ENCODE peak calls at places on chromosomes 2 and 18, in ten cellular contexts. One of them, this sample, is unnamed.
A peak's percentile ranks its signal among the peaks of the same experiment; 100 is the strongest.

GRCh38 chr2:71531522-71532047 is 78.2 kb downstream of the DYSF start:
- DNase-seq in activated T-cell treated with anti-CD3 and anti-CD28 coated beads, Interleukin-2, amount 50 U/mL, for 72 hours: no peak
- DNase-seq in OCI-LY7: no peak
- DNase-seq in stimulated activated naive CD8-positive, alpha-beta T cell treated with anti-CD3 and anti-CD28 coated beads, Interleukin-15, Interleukin-2, amounts not matched to agents 100 U/mL and 50 U/mL, for 24 hours: no peak
- DNase-seq in nucleus accumbens: no peak
- DNase-seq in HCT116: peak; percentile 67
- DNase-seq in cardiac fibroblast: peak; percentile 9
- DNase-seq in A172: peak; percentile 35
- DNase-seq in left cardiac atrium: no peak
- DNase-seq in D341Med: no peak
- DNase-seq in this sample: no peak

GRCh38 chr2:55862269-55862668 is 61.3 kb downstream of the EFEMP1 start:
- DNase-seq in activated T-cell treated with anti-CD3 and anti-CD28 coated beads, Interleukin-2, amount 50 U/mL, for 72 hours: no peak
- DNase-seq in OCI-LY7: no peak
- DNase-seq in stimulated activated naive CD8-positive, alpha-beta T cell treated with anti-CD3 and anti-CD28 coated beads, Interleukin-15, Interleukin-2, amounts not matched to agents 100 U/mL and 50 U/mL, for 24 hours: no peak
- DNase-seq in nucleus accumbens: no peak
- DNase-seq in HCT116: no peak
- DNase-seq in cardiac fibroblast: peak; percentile 99
- DNase-seq in A172: peak; percentile 51
- DNase-seq in left cardiac atrium: peak; percentile 52
- DNase-seq in D341Med: no peak
- DNase-seq in this sample: no peak

GRCh38 chr2:227462972-227463931 is 8.7 kb upstream of the AGFG1 start:
- DNase-seq in activated T-cell treated with anti-CD3 and anti-CD28 coated beads, Interleukin-2, amount 50 U/mL, for 72 hours: peak; percentile 57
- DNase-seq in OCI-LY7: no peak
- DNase-seq in stimulated activated naive CD8-positive, alpha-beta T cell treated with anti-CD3 and anti-CD28 coated beads, Interleukin-15, Interleukin-2, amounts not matched to agents 100 U/mL and 50 U/mL, for 24 hours: peak; percentile 38
- DNase-seq in nucleus accumbens: no peak
- DNase-seq in HCT116: no peak
- DNase-seq in cardiac fibroblast: no peak
- DNase-seq in A172: no peak
- DNase-seq in left cardiac atrium: no peak
- DNase-seq in D341Med: no peak
- DNase-seq in this sample: no peak

GRCh38 chr2:36371070-36371962 is 15.7 kb downstream of the CRIM1 start:
- DNase-seq in activated T-cell treated with anti-CD3 and anti-CD28 coated beads, Interleukin-2, amount 50 U/mL, for 72 hours: no peak
- DNase-seq in OCI-LY7: no peak
- DNase-seq in stimulated activated naive CD8-positive, alpha-beta T cell treated with anti-CD3 and anti-CD28 coated beads, Interleukin-15, Interleukin-2, amounts not matched to agents 100 U/mL and 50 U/mL, for 24 hours: no peak
- DNase-seq in nucleus accumbens: no peak
- DNase-seq in HCT116: no peak
- DNase-seq in cardiac fibroblast: peak; percentile 69
- DNase-seq in A172: peak; percentile 71
- DNase-seq in left cardiac atrium: no peak
- DNase-seq in D341Med: no peak
- DNase-seq in this sample: no peak

GRCh38 chr2:145460151-145460550 is 940.2 kb upstream of the ZEB2 start:
- DNase-seq in activated T-cell treated with anti-CD3 and anti-CD28 coated beads, Interleukin-2, amount 50 U/mL, for 72 hours: no peak
- DNase-seq in OCI-LY7: no peak
- DNase-seq in stimulated activated naive CD8-positive, alpha-beta T cell treated with anti-CD3 and anti-CD28 coated beads, Interleukin-15, Interleukin-2, amounts not matched to agents 100 U/mL and 50 U/mL, for 24 hours: no peak
- DNase-seq in nucleus accumbens: no peak
- DNase-seq in HCT116: no peak
- DNase-seq in cardiac fibroblast: peak; percentile 2
- DNase-seq in A172: no peak
- DNase-seq in left cardiac atrium: no peak
- DNase-seq in D341Med: no peak
- DNase-seq in this sample: no peak

GRCh38 chr2:203035879-203036470 is 21.3 kb downstream of the NBEAL1 start:
- DNase-seq in activated T-cell treated with anti-CD3 and anti-CD28 coated beads, Interleukin-2, amount 50 U/mL, for 72 hours: no peak
- DNase-seq in OCI-LY7: no peak
- DNase-seq in stimulated activated naive CD8-positive, alpha-beta T cell treated with anti-CD3 and anti-CD28 coated beads, Interleukin-15, Interleukin-2, amounts not matched to agents 100 U/mL and 50 U/mL, for 24 hours: no peak
- DNase-seq in nucleus accumbens: no peak
- DNase-seq in HCT116: no peak
- DNase-seq in cardiac fibroblast: no peak
- DNase-seq in A172: no peak
- DNase-seq in left cardiac atrium: no peak
- DNase-seq in D341Med: no peak
- DNase-seq in this sample: no peak

GRCh38 chr2:130154773-130155765 is 10.2 kb upstream of the CCDC74B start:
- DNase-seq in activated T-cell treated with anti-CD3 and anti-CD28 coated beads, Interleukin-2, amount 50 U/mL, for 72 hours: no peak
- DNase-seq in OCI-LY7: no peak
- DNase-seq in stimulated activated naive CD8-positive, alpha-beta T cell treated with anti-CD3 and anti-CD28 coated beads, Interleukin-15, Interleukin-2, amounts not matched to agents 100 U/mL and 50 U/mL, for 24 hours: no peak
- DNase-seq in nucleus accumbens: no peak
- DNase-seq in HCT116: no peak
- DNase-seq in cardiac fibroblast: no peak
- DNase-seq in A172: no peak
- DNase-seq in left cardiac atrium: peak; percentile 7
- DNase-seq in D341Med: no peak
- DNase-seq in this sample: no peak

GRCh38 chr2:128522829-128523228 is 204.2 kb upstream of the HS6ST1 start:
- DNase-seq in activated T-cell treated with anti-CD3 and anti-CD28 coated beads, Interleukin-2, amount 50 U/mL, for 72 hours: no peak
- DNase-seq in OCI-LY7: no peak
- DNase-seq in stimulated activated naive CD8-positive, alpha-beta T cell treated with anti-CD3 and anti-CD28 coated beads, Interleukin-15, Interleukin-2, amounts not matched to agents 100 U/mL and 50 U/mL, for 24 hours: no peak
- DNase-seq in nucleus accumbens: no peak
- DNase-seq in HCT116: no peak
- DNase-seq in cardiac fibroblast: no peak
- DNase-seq in A172: no peak
- DNase-seq in left cardiac atrium: no peak
- DNase-seq in D341Med: peak; percentile 2
- DNase-seq in this sample: no peak

GRCh38 chr2:14641116-14641515 is 8.6 kb downstream of the LRATD1 start:
- DNase-seq in activated T-cell treated with anti-CD3 and anti-CD28 coated beads, Interleukin-2, amount 50 U/mL, for 72 hours: no peak
- DNase-seq in OCI-LY7: no peak
- DNase-seq in stimulated activated naive CD8-positive, alpha-beta T cell treated with anti-CD3 and anti-CD28 coated beads, Interleukin-15, Interleukin-2, amounts not matched to agents 100 U/mL and 50 U/mL, for 24 hours: no peak
- DNase-seq in nucleus accumbens: no peak
- DNase-seq in HCT116: no peak
- DNase-seq in cardiac fibroblast: no peak
- DNase-seq in A172: no peak
- DNase-seq in left cardiac atrium: no peak
- DNase-seq in D341Med: no peak
- DNase-seq in this sample: no peak

GRCh38 chr18:59675346-59675745 is 21.9 kb downstream of the CCBE1 start:
- DNase-seq in activated T-cell treated with anti-CD3 and anti-CD28 coated beads, Interleukin-2, amount 50 U/mL, for 72 hours: no peak
- DNase-seq in OCI-LY7: no peak
- DNase-seq in stimulated activated naive CD8-positive, alpha-beta T cell treated with anti-CD3 and anti-CD28 coated beads, Interleukin-15, Interleukin-2, amounts not matched to agents 100 U/mL and 50 U/mL, for 24 hours: no peak
- DNase-seq in nucleus accumbens: no peak
- DNase-seq in HCT116: no peak
- DNase-seq in cardiac fibroblast: no peak
- DNase-seq in A172: no peak
- DNase-seq in left cardiac atrium: no peak
- DNase-seq in D341Med: no peak
- DNase-seq in this sample: no peak

GRCh38 chr2:11500702-11501303 is 33.0 kb upstream of the GREB1 start:
- DNase-seq in activated T-cell treated with anti-CD3 and anti-CD28 coated beads, Interleukin-2, amount 50 U/mL, for 72 hours: no peak
- DNase-seq in OCI-LY7: no peak
- DNase-seq in stimulated activated naive CD8-positive, alpha-beta T cell treated with anti-CD3 and anti-CD28 coated beads, Interleukin-15, Interleukin-2, amounts not matched to agents 100 U/mL and 50 U/mL, for 24 hours: no peak
- DNase-seq in nucleus accumbens: no peak
- DNase-seq in HCT116: no peak
- DNase-seq in cardiac fibroblast: no peak
- DNase-seq in A172: no peak
- DNase-seq in left cardiac atrium: no peak
- DNase-seq in D341Med: no peak
- DNase-seq in this sample: no peak

GRCh38 chr2:223943561-223944008 is 1.6 kb downstream of the WDFY1 start:
- DNase-seq in activated T-cell treated with anti-CD3 and anti-CD28 coated beads, Interleukin-2, amount 50 U/mL, for 72 hours: no peak
- DNase-seq in OCI-LY7: no peak
- DNase-seq in stimulated activated naive CD8-positive, alpha-beta T cell treated with anti-CD3 and anti-CD28 coated beads, Interleukin-15, Interleukin-2, amounts not matched to agents 100 U/mL and 50 U/mL, for 24 hours: no peak
- DNase-seq in nucleus accumbens: no peak
- DNase-seq in HCT116: no peak
- DNase-seq in cardiac fibroblast: peak; percentile 70
- DNase-seq in A172: peak; percentile 51
- DNase-seq in left cardiac atrium: peak; percentile 49
- DNase-seq in D341Med: no peak
- DNase-seq in this sample: peak; percentile 65

GRCh38 chr2:69559696-69560482 is 83.7 kb downstream of the AAK1 start:
- DNase-seq in activated T-cell treated with anti-CD3 and anti-CD28 coated beads, Interleukin-2, amount 50 U/mL, for 72 hours: peak; percentile 16
- DNase-seq in OCI-LY7: peak; percentile 56
- DNase-seq in stimulated activated naive CD8-positive, alpha-beta T cell treated with anti-CD3 and anti-CD28 coated beads, Interleukin-15, Interleukin-2, amounts not matched to agents 100 U/mL and 50 U/mL, for 24 hours: no peak
- DNase-seq in nucleus accumbens: no peak
- DNase-seq in HCT116: peak; percentile 66
- DNase-seq in cardiac fibroblast: peak; percentile 69
- DNase-seq in A172: peak; percentile 67
- DNase-seq in left cardiac atrium: no peak
- DNase-seq in D341Med: peak; percentile 48
- DNase-seq in this sample: peak; percentile 82

GRCh38 chr2:61460168-61460567 is 10.7 kb downstream of the USP34 start:
- DNase-seq in activated T-cell treated with anti-CD3 and anti-CD28 coated beads, Interleukin-2, amount 50 U/mL, for 72 hours: no peak
- DNase-seq in OCI-LY7: no peak
- DNase-seq in stimulated activated naive CD8-positive, alpha-beta T cell treated with anti-CD3 and anti-CD28 coated beads, Interleukin-15, Interleukin-2, amounts not matched to agents 100 U/mL and 50 U/mL, for 24 hours: no peak
- DNase-seq in nucleus accumbens: no peak
- DNase-seq in HCT116: no peak
- DNase-seq in cardiac fibroblast: peak; percentile 74
- DNase-seq in A172: peak; percentile 58
- DNase-seq in left cardiac atrium: no peak
- DNase-seq in D341Med: no peak
- DNase-seq in this sample: no peak

GRCh38 chr2:147025611-147026010 is 819.2 kb upstream of the ACVR2A start:
- DNase-seq in activated T-cell treated with anti-CD3 and anti-CD28 coated beads, Interleukin-2, amount 50 U/mL, for 72 hours: no peak
- DNase-seq in OCI-LY7: no peak
- DNase-seq in stimulated activated naive CD8-positive, alpha-beta T cell treated with anti-CD3 and anti-CD28 coated beads, Interleukin-15, Interleukin-2, amounts not matched to agents 100 U/mL and 50 U/mL, for 24 hours: no peak
- DNase-seq in nucleus accumbens: no peak
- DNase-seq in HCT116: no peak
- DNase-seq in cardiac fibroblast: peak; percentile 83
- DNase-seq in A172: no peak
- DNase-seq in left cardiac atrium: no peak
- DNase-seq in D341Med: no peak
- DNase-seq in this sample: no peak

GRCh38 chr2:219461061-219461514 is 26.4 kb downstream of the SPEG start:
- DNase-seq in activated T-cell treated with anti-CD3 and anti-CD28 coated beads, Interleukin-2, amount 50 U/mL, for 72 hours: peak; percentile 28
- DNase-seq in OCI-LY7: peak; percentile 18
- DNase-seq in stimulated activated naive CD8-positive, alpha-beta T cell treated with anti-CD3 and anti-CD28 coated beads, Interleukin-15, Interleukin-2, amounts not matched to agents 100 U/mL and 50 U/mL, for 24 hours: peak; percentile 31
- DNase-seq in nucleus accumbens: no peak
- DNase-seq in HCT116: no peak
- DNase-seq in cardiac fibroblast: peak; percentile 51
- DNase-seq in A172: peak; percentile 83
- DNase-seq in left cardiac atrium: no peak
- DNase-seq in D341Med: no peak
- DNase-seq in this sample: no peak

GRCh38 chr2:44708646-44709000 is 232.9 kb upstream of the SIX3 start:
- DNase-seq in activated T-cell treated with anti-CD3 and anti-CD28 coated beads, Interleukin-2, amount 50 U/mL, for 72 hours: no peak
- DNase-seq in OCI-LY7: no peak
- DNase-seq in stimulated activated naive CD8-positive, alpha-beta T cell treated with anti-CD3 and anti-CD28 coated beads, Interleukin-15, Interleukin-2, amounts not matched to agents 100 U/mL and 50 U/mL, for 24 hours: no peak
- DNase-seq in nucleus accumbens: no peak
- DNase-seq in HCT116: no peak
- DNase-seq in cardiac fibroblast: no peak
- DNase-seq in A172: no peak
- DNase-seq in left cardiac atrium: no peak
- DNase-seq in D341Med: no peak
- DNase-seq in this sample: no peak

GRCh38 chr2:74702001-74702715 is 48.1 kb downstream of the SEMA4F start:
- DNase-seq in activated T-cell treated with anti-CD3 and anti-CD28 coated beads, Interleukin-2, amount 50 U/mL, for 72 hours: no peak
- DNase-seq in OCI-LY7: no peak
- DNase-seq in stimulated activated naive CD8-positive, alpha-beta T cell treated with anti-CD3 and anti-CD28 coated beads, Interleukin-15, Interleukin-2, amounts not matched to agents 100 U/mL and 50 U/mL, for 24 hours: no peak
- DNase-seq in nucleus accumbens: no peak
- DNase-seq in HCT116: no peak
- DNase-seq in cardiac fibroblast: no peak
- DNase-seq in A172: no peak
- DNase-seq in left cardiac atrium: no peak
- DNase-seq in D341Med: no peak
- DNase-seq in this sample: no peak

GRCh38 chr2:222707689-222708273 is 36.3 kb downstream of the MOGAT1 start:
- DNase-seq in activated T-cell treated with anti-CD3 and anti-CD28 coated beads, Interleukin-2, amount 50 U/mL, for 72 hours: peak; percentile 34
- DNase-seq in OCI-LY7: no peak
- DNase-seq in stimulated activated naive CD8-positive, alpha-beta T cell treated with anti-CD3 and anti-CD28 coated beads, Interleukin-15, Interleukin-2, amounts not matched to agents 100 U/mL and 50 U/mL, for 24 hours: no peak
- DNase-seq in nucleus accumbens: no peak
- DNase-seq in HCT116: no peak
- DNase-seq in cardiac fibroblast: peak; percentile 29
- DNase-seq in A172: peak; percentile 39
- DNase-seq in left cardiac atrium: no peak
- DNase-seq in D341Med: no peak
- DNase-seq in this sample: no peak

GRCh38 chr2:130341562-130342019 is 1.1 kb upstream of the IMP4 start:
- DNase-seq in activated T-cell treated with anti-CD3 and anti-CD28 coated beads, Interleukin-2, amount 50 U/mL, for 72 hours: peak; percentile 22
- DNase-seq in OCI-LY7: peak; percentile 25
- DNase-seq in stimulated activated naive CD8-positive, alpha-beta T cell treated with anti-CD3 and anti-CD28 coated beads, Interleukin-15, Interleukin-2, amounts not matched to agents 100 U/mL and 50 U/mL, for 24 hours: no peak
- DNase-seq in nucleus accumbens: no peak
- DNase-seq in HCT116: no peak
- DNase-seq in cardiac fibroblast: no peak
- DNase-seq in A172: no peak
- DNase-seq in left cardiac atrium: no peak
- DNase-seq in D341Med: no peak
- DNase-seq in this sample: peak; percentile 16

GRCh38 chr2:27353762-27354596 is 2.6 kb downstream of the GTF3C2 start:
- DNase-seq in activated T-cell treated with anti-CD3 and anti-CD28 coated beads, Interleukin-2, amount 50 U/mL, for 72 hours: no peak
- DNase-seq in OCI-LY7: no peak
- DNase-seq in stimulated activated naive CD8-positive, alpha-beta T cell treated with anti-CD3 and anti-CD28 coated beads, Interleukin-15, Interleukin-2, amounts not matched to agents 100 U/mL and 50 U/mL, for 24 hours: no peak
- DNase-seq in nucleus accumbens: no peak
- DNase-seq in HCT116: no peak
- DNase-seq in cardiac fibroblast: peak; percentile 22
- DNase-seq in A172: no peak
- DNase-seq in left cardiac atrium: no peak
- DNase-seq in D341Med: no peak
- DNase-seq in this sample: peak; percentile 25

GRCh38 chr2:75199428-75200011 is at the start of gene TACR1:
- DNase-seq in activated T-cell treated with anti-CD3 and anti-CD28 coated beads, Interleukin-2, amount 50 U/mL, for 72 hours: peak; percentile 70
- DNase-seq in OCI-LY7: no peak
- DNase-seq in stimulated activated naive CD8-positive, alpha-beta T cell treated with anti-CD3 and anti-CD28 coated beads, Interleukin-15, Interleukin-2, amounts not matched to agents 100 U/mL and 50 U/mL, for 24 hours: peak; percentile 60
- DNase-seq in nucleus accumbens: peak; percentile 53
- DNase-seq in HCT116: no peak
- DNase-seq in cardiac fibroblast: peak; percentile 84
- DNase-seq in A172: peak; percentile 43
- DNase-seq in left cardiac atrium: peak; percentile 64
- DNase-seq in D341Med: peak; percentile 66
- DNase-seq in this sample: no peak

This sample was measured in HT-29.